ENCODE peak calls at places on chromosomes 12 and 14, in four cellular contexts. R, K, G and T are unnamed samples.

GRCh38 chr14:105172476-105172875 is 3.9 kb upstream of the JAG2 start:
- DNase-seq in R (no peak), K (no peak), G (no peak), T (no peak)

GRCh38 chr12:115001538-115001937 is 317.6 kb upstream of the TBX3 start:
- DNase-seq in R (no peak), K (no peak), G (no peak), T (no peak)

GRCh38 chr12:2064078-2064507 is 11.3 kb downstream of the CACNA1C start:
- DNase-seq in R (no peak), K (no peak), G (no peak), T (peak; percentile 48)

GRCh38 chr14:89828473-89829200 is 125.9 kb downstream of the EFCAB11 start:
- DNase-seq in R (no peak), K (no peak), G (no peak), T (no peak)

GRCh38 chr14:100568164-100568997 is 18.8 kb downstream of the BEGAIN start:
- DNase-seq in R (no peak), K (no peak), G (no peak), T (no peak)

GRCh38 chr14:84343637-84344036 is 1186.3 kb upstream of the FLRT2 start:
- DNase-seq in R (no peak), K (no peak), G (no peak), T (peak; percentile 65)

GRCh38 chr12:126708492-126708896 is 1558.5 kb upstream of the TMEM132C start:
- DNase-seq in R (no peak), K (no peak), G (no peak), T (peak; percentile 68)

GRCh38 chr12:93868771-93869170 is 191.6 kb downstream of the CRADD start:
- DNase-seq in R (no peak), K (no peak), G (no peak), T (peak; percentile 93)

GRCh38 chr14:61516957-61517356 is 178.4 kb upstream of the HIF1A start:
- DNase-seq in R (no peak), K (no peak), G (no peak), T (peak; percentile 74)

GRCh38 chr14:68918612-68919011 is 60.5 kb downstream of the ACTN1 start:
- DNase-seq in R (no peak), K (no peak), G (no peak), T (no peak)

GRCh38 chr14:77979666-77980351 is 179.9 kb downstream of the ADCK1 start:
- DNase-seq in R (no peak), K (no peak), G (no peak), T (no peak)

GRCh38 chr12:114672817-114673168 is 11.2 kb downstream of the TBX3 start:
- DNase-seq in R (no peak), K (no peak), G (no peak), T (no peak)

GRCh38 chr14:79557309-79557708 is 654.0 kb downstream of the DIO2 start:
- DNase-seq in R (no peak), K (no peak), G (no peak), T (no peak)

GRCh38 chr12:12898136-12898712 is 6.9 kb downstream of the GPRC5A start:
- DNase-seq in R (no peak), K (no peak), G (no peak), T (no peak)

GRCh38 chr14:41000350-41000749 is 606.3 kb upstream of the LRFN5 start:
- DNase-seq in R (no peak), K (no peak), G (no peak), T (no peak)
- H3K4me3 ChIP-seq in R (no peak overlapping the region), K (no peak overlapping the region), G (no peak overlapping the region), T (no peak overlapping the region)

GRCh38 chr12:64627781-64628180 is 17.5 kb downstream of the RASSF3 start:
- DNase-seq in R (no peak), K (no peak), G (no peak), T (peak; percentile 89)

GRCh38 chr12:64621257-64621942 is 11.1 kb downstream of the RASSF3 start:
- DNase-seq in R (peak; percentile 33), K (no peak), G (no peak), T (peak; percentile 46)

GRCh38 chr12:64624035-64624434 is 13.7 kb downstream of the RASSF3 start:
- DNase-seq in R (no peak), K (no peak), G (no peak), T (no peak)

GRCh38 chr12:64631197-64631596 is 20.9 kb downstream of the RASSF3 start:
- DNase-seq in R (no peak), K (no peak), G (no peak), T (no peak)

DNA sequence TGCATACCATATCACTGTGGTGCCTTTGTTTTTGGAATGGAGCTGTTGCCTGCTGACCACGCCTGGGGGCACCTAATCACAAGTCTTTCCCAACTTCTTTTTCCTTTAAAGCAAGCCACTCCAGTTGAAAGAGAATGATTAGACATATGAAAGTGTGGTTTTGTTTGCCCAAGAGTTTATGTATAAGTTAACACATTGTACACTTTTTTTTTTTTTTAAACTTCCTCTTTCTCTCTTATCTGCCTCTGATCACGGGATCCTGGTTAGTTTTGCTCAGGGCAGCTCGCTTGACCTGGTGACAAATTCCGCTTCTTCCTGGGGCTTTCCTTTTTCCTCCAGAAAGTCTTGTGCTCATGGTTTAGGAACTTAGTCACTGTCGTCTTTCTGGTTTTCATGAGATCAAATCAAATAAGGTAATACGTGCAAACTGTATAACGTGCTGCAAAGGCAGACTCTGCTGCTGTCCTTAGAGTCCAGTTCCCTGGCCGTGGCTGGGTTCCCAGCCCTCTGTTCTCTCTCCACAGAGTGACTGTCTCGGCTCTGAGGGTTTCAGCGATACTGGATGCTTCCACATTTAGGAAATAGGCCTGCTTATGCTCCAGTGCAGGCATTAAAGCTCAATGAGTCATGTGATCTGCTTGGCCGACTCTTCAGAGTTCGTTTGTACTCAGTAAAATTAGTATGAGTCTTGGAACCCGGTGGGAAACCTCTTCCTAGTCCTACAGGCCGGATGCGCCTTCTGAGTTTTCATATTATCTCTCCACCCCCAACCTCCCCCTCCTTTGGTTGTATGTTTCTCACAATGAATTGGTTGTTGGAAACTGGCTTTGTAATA is 15.2 kb downstream of the RASSF3 start:
- DNase-seq in R (peak; percentile 74), K (peak; percentile 69), G (peak; percentile 59), T (peak; percentile 89)
- TF ChIP-seq CTCF in R (no peak), K (no peak), G (no peak), T (no peak)

GRCh38 chr14:57714487-57714899 is 151.4 kb downstream of the SLC35F4 start:
- DNase-seq in R (no peak), K (no peak), G (no peak), T (no peak)

GRCh38 chr14:57709909-57710308 is 156.0 kb downstream of the SLC35F4 start:
- DNase-seq in R (no peak), K (no peak), G (no peak), T (no peak)

GRCh38 chr14:57707219-57707618 is 158.7 kb downstream of the SLC35F4 start:
- DNase-seq in R (no peak), K (no peak), G (no peak), T (no peak)

GRCh38 chr14:57712698-57713097 is 153.2 kb downstream of the SLC35F4 start:
- DNase-seq in R (no peak), K (no peak), G (no peak), T (no peak)

DNA sequence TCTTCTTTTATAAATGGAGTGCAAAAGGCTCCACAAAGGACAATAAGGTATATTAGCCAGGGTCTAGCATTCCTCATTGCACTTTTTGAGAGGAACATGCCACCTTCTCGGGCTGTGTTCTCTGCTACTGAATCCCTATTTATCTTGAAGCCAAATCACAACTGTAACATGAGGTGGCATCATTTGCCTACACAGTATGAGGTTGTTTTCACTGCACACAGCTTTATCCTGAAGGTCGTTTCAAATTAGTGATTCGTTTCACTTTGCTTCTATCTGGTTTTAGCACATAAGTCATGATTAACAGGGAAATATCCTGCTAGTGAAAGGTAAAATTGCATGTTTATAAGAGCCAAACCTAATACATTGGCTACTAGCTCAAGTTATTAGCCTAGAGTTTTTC is 153.8 kb downstream of the SLC35F4 start:
- DNase-seq in R (no peak), K (no peak), G (no peak), T (peak; percentile 18)
- H3K4me3 ChIP-seq in R (no peak overlapping the region), K (no peak overlapping the region), G (no peak overlapping the region), T (no peak overlapping the region)

GRCh38 chr14:60189923-60190840 is 25.0 kb upstream of the DHRS7 start:
- DNase-seq in R (no peak), K (no peak), G (no peak), T (no peak)

GRCh38 chr14:60184597-60185555 is 19.7 kb upstream of the DHRS7 start:
- DNase-seq in R (no peak), K (no peak), G (no peak), T (no peak)

GRCh38 chr14:60188696-60189095 is 23.5 kb upstream of the DHRS7 start:
- DNase-seq in R (no peak), K (no peak), G (no peak), T (no peak)

GRCh38 chr14:60183724-60184596 is 18.8 kb upstream of the DHRS7 start:
- DNase-seq in R (no peak), K (no peak), G (no peak), T (peak; percentile 83)

GRCh38 chr14:60188115-60188514 is 22.9 kb upstream of the DHRS7 start:
- DNase-seq in R (no peak), K (no peak), G (no peak), T (peak; percentile 22)
- TF ChIP-seq CTCF in R (no peak), K (no peak), G (no peak), T (no peak)